ENCODE peak calls at places on chromosome 2, in seven cellular contexts. L is psoas muscle, R is MM.1S, P is keratinocyte, Z is sigmoid colon, Q is GM12878, X is OCI-LY7. G is an unnamed sample.

GRCh38 chr2:26161926-26162325 is 11.0 kb upstream of the GAREM2 start:
- DNase-seq in L (no peak), R (no peak), P (no peak), Z (peak; percentile 32), Q (no peak), X (no peak), G (no peak)

GRCh38 chr2:1521191-1521877 is 108.1 kb downstream of the TPO start:
- DNase-seq in L (no peak), R (no peak), P (no peak), Z (peak; percentile 63), Q (no peak), X (no peak), G (no peak)

GRCh38 chr2:104412384-104412783 is 441.5 kb upstream of the POU3F3 start:
- DNase-seq in L (no peak), R (peak; percentile 53), P (no peak), Z (no peak), Q (no peak), X (peak; percentile 45), G (peak; percentile 33)

GRCh38 chr2:22890142-22890541 is 494.8 kb upstream of the KLHL29 start:
- DNase-seq in L (no peak), R (peak; percentile 2), P (no peak), Z (no peak), Q (no peak), X (no peak), G (no peak)

GRCh38 chr2:43424262-43425207 is 171.3 kb downstream of the THADA start:
- DNase-seq in L (no peak), R (no peak), P (no peak), Z (no peak), Q (no peak), X (no peak), G (no peak)

GRCh38 chr2:156006721-156007618 is 325.6 kb downstream of the NR4A2 start:
- DNase-seq in L (peak; percentile 6), R (no peak), P (no peak), Z (peak; percentile 58), Q (no peak), X (no peak), G (no peak)

GRCh38 chr2:43274055-43274454 is 47.6 kb upstream of the ZFP36L2 start:
- DNase-seq in L (no peak), R (no peak), P (no peak), Z (no peak), Q (no peak), X (no peak), G (no peak)

GRCh38 chr2:192697880-192698279 is 503.1 kb upstream of the TMEFF2 start:
- DNase-seq in L (no peak), R (no peak), P (no peak), Z (no peak), Q (no peak), X (no peak), G (no peak)

GRCh38 chr2:149924028-149924427 is 336.5 kb upstream of the MMADHC start:
- DNase-seq in L (no peak), R (no peak), P (peak; percentile 9), Z (no peak), Q (no peak), X (no peak), G (no peak)

GRCh38 chr2:164922119-164922518 is 33.2 kb downstream of the SLC38A11 start:
- DNase-seq in L (no peak), R (no peak), P (no peak), Z (no peak), Q (no peak), X (no peak), G (no peak)

GRCh38 chr2:156329922-156330726 is 2.4 kb downstream of the NR4A2 start:
- DNase-seq in L (no peak), R (no peak), P (no peak), Z (no peak), Q (no peak), X (no peak), G (no peak)

GRCh38 chr2:233689498-233689897 is 3.2 kb upstream of the UGT1A6 start:
- DNase-seq in L (no peak), R (no peak), P (no peak), Z (no peak), Q (no peak), X (no peak), G (no peak)

GRCh38 chr2:32355976-32356734 is 668 bp upstream of the BIRC6 start:
- DNase-seq in L (no peak), R (no peak), P (no peak), Z (no peak), Q (no peak), X (no peak), G (no peak)

GRCh38 chr2:29201979-29202378 is 86.8 kb downstream of the CLIP4 start:
- DNase-seq in L (no peak), R (no peak), P (no peak), Z (no peak), Q (no peak), X (no peak), G (no peak)

GRCh38 chr2:117956036-117956791 is 57.7 kb downstream of the CCDC93 start:
- DNase-seq in L (no peak), R (no peak), P (no peak), Z (no peak), Q (no peak), X (no peak), G (no peak)

GRCh38 chr2:86038291-86039081 is 67.2 kb downstream of the POLR1A start:
- DNase-seq in L (no peak), R (peak; percentile 72), P (no peak), Z (peak; percentile 69), Q (no peak), X (peak; percentile 35), G (peak; percentile 54)

GRCh38 chr2:154720642-154721041 is 22.1 kb downstream of the KCNJ3 start:
- DNase-seq in L (no peak), R (peak; percentile 8), P (no peak), Z (no peak), Q (no peak), X (no peak), G (no peak)

GRCh38 chr2:45353879-45354278 is 257.2 kb downstream of the SRBD1 start:
- DNase-seq in L (no peak), R (no peak), P (no peak), Z (no peak), Q (no peak), X (no peak), G (no peak)

GRCh38 chr2:20532634-20533437 is 86.0 kb downstream of the RHOB start:
- DNase-seq in L (no peak), R (no peak), P (no peak), Z (no peak), Q (no peak), X (no peak), G (no peak)

GRCh38 chr2:113240915-113241911 is 37.5 kb downstream of the PAX8 start:
- DNase-seq in L (peak; percentile 77), R (no peak), P (peak; percentile 100), Z (peak; percentile 87), Q (no peak), X (no peak), G (peak; percentile 52)

GRCh38 chr2:228224410-228224809 is 42.9 kb upstream of the SPHKAP start:
- DNase-seq in L (no peak), R (no peak), P (no peak), Z (no peak), Q (no peak), X (no peak), G (no peak)

GRCh38 chr2:160647967-160648685 is 154.5 kb upstream of the RBMS1 start:
- DNase-seq in L (no peak), R (no peak), P (no peak), Z (no peak), Q (no peak), X (no peak), G (no peak)

DNA sequence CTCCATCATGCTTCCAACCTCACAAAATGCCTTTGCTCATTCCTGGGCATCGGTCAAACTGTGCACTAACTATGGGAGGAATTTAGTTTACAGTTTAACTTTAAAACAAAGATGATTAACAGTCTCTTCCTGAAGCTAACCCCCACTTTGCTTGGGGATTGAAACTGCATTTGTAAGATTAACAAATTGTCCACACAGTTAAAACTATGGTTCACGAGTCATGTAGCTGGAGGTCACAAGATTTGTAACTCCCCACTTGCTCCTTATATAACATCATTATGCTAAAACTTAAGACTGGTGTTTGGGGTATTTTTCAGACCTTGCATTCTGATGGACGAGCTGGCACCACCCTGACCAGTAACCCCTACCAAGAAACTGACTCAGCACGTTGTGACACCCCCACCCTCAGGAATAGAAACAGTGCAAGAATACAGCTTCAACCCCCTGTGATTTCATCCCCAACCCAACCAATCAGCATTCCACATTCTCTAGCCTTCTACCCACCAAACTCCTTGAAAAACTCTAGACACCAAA is 252.3 kb downstream of the MBD5 start:
- DNase-seq in L (no peak), R (no peak), P (no peak), Z (no peak), Q (no peak), X (no peak), G (no peak)
- H3K36me3 ChIP-seq in L (no peaks in the 10 kb centered on the region), R (no peaks in the 10 kb centered on the region), P (no peaks in the 10 kb centered on the region), Z (no peaks in the 10 kb centered on the region), Q (peaks cover 3% of the 10 kb centered on the region), X (no peaks in the 10 kb centered on the region), G (no peaks in the 10 kb centered on the region)

DNA sequence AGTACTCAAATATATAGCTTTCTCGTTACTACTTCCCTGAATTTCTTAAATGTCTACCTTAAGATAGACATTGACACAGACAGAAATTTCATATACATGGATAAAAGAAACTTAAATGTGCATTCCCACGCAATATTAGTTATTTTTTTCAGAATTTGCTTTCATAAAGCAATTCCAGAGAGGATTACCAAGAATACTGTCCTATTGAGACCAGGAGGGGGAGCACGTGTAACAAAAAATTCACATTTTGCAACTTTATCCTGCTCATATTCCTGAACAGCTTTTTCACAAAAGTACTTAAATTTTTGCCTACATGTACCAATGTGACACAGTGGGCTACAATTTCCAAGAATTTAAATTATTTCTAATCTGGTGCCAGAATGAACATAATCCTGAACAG is 30.7 kb upstream of the ERCC3 start:
- DNase-seq in L (no peak), R (peak; percentile 15), P (no peak), Z (no peak), Q (no peak), X (peak; percentile 55), G (no peak)
- H3K36me3 ChIP-seq in L (peaks cover 100% of the 10 kb centered on the region), R (peaks cover 3% of the 10 kb centered on the region), P (peaks cover 4% of the 10 kb centered on the region), Z (peaks cover 17% of the 10 kb centered on the region), Q (peaks cover 33% of the 10 kb centered on the region), X (peaks cover 74% of the 10 kb centered on the region), G (peaks cover 54% of the 10 kb centered on the region)

GRCh38 chr2:9462872-9463697 is 11.3 kb upstream of the IAH1 start:
- DNase-seq in L (no peak), R (no peak), P (no peak), Z (no peak), Q (no peak), X (no peak), G (no peak)
- H3K36me3 ChIP-seq in L (peaks cover 42% of the 10 kb centered on the region), R (no peaks in the 10 kb centered on the region), P (peaks cover 8% of the 10 kb centered on the region), Z (no peaks in the 10 kb centered on the region), Q (peaks cover 17% of the 10 kb centered on the region), X (peaks cover 84% of the 10 kb centered on the region), G (peaks cover 4% of the 10 kb centered on the region)

GRCh38 chr2:131127979-131128378 is 22.8 kb downstream of the PLEKHB2 start:
- DNase-seq in L (no peak), R (no peak), P (no peak), Z (no peak), Q (no peak), X (no peak), G (no peak)

GRCh38 chr2:131127076-131127475 is 21.9 kb downstream of the PLEKHB2 start:
- DNase-seq in L (no peak), R (no peak), P (no peak), Z (no peak), Q (no peak), X (no peak), G (no peak)

GRCh38 chr2:131126436-131126835 is 21.3 kb downstream of the PLEKHB2 start:
- DNase-seq in L (no peak), R (no peak), P (no peak), Z (no peak), Q (no peak), X (no peak), G (no peak)

GRCh38 chr2:131132729-131133128 is 27.6 kb downstream of the PLEKHB2 start:
- DNase-seq in L (no peak), R (no peak), P (no peak), Z (no peak), Q (no peak), X (no peak), G (no peak)

GRCh38 chr2:131130298-131130596 is 25.1 kb downstream of the PLEKHB2 start:
- DNase-seq in L (no peak), R (no peak), P (no peak), Z (no peak), Q (no peak), X (no peak), G (no peak)
- H3K36me3 ChIP-seq in L (peaks cover 91% of the 10 kb centered on the region), R (peaks cover 4% of the 10 kb centered on the region), P (peaks cover 38% of the 10 kb centered on the region), Z (peaks cover 13% of the 10 kb centered on the region), Q (peaks cover 31% of the 10 kb centered on the region), X (peaks cover 92% of the 10 kb centered on the region), G (peaks cover 30% of the 10 kb centered on the region)

G was measured in transverse colon.